ENCODE peak calls at places on chromosomes 5 and 9, in seven cellular contexts. D is EH; P is epithelial cell of prostate; U is effector memory CD4-positive, alpha-beta T cell; L is CD4-positive, alpha-beta T cell; G is frontal cortex; N is T-helper 17 cell. Y is an unnamed sample.

GRCh38 chr5:137015540-137016116 is 483.5 kb downstream of the SPOCK1 start:
- DNase-seq in G (no peak), U (no peak), N (no peak), P (no peak), L (no peak), D (no peak), Y (no peak)

GRCh38 chr5:168366124-168366523 is 74.7 kb downstream of the WWC1 start:
- DNase-seq in P (no peak), G (no peak), U (no peak), L (no peak), D (peak), N (no peak), Y (no peak)

GRCh38 chr5:73820321-73820720 is 194.3 kb downstream of the ARHGEF28 start:
- DNase-seq in G (no peak), U (no peak), N (no peak), P (no peak), L (no peak), D (peak), Y (no peak)

GRCh38 chr5:111930407-111930806 is 173.4 kb upstream of the NREP start:
- DNase-seq in N (no peak), P (no peak), U (no peak), D (peak), G (no peak), L (no peak), Y (no peak)

GRCh38 chr9:97075289-97075870 is 36.4 kb upstream of the CTSV start:
- DNase-seq in G (no peak), N (no peak), P (no peak), U (no peak), L (no peak), D (no peak), Y (no peak)

GRCh38 chr5:147321569-147321968 is 86.7 kb downstream of the STK32A start:
- DNase-seq in U (no peak), G (no peak), P (no peak), L (no peak), D (no peak), N (no peak), Y (no peak)

GRCh38 chr5:159105318-159106053 is 5.8 kb upstream of the EBF1 start:
- DNase-seq in N (no peak), G (no peak), D (no peak), P (no peak), U (no peak), L (no peak), Y (peak)

GRCh38 chr5:81773574-81773973 is 22.7 kb upstream of the SSBP2 start:
- DNase-seq in U (no peak), L (no peak), N (no peak), P (no peak), G (no peak), D (no peak), Y (no peak)

GRCh38 chr5:126454535-126454934 is 31.3 kb downstream of the GRAMD2B start:
- DNase-seq in D (no peak), L (no peak), U (no peak), G (no peak), N (no peak), P (no peak), Y (no peak)

GRCh38 chr5:141001466-141001853 is 35.2 kb downstream of the PCDHAC2 start:
- DNase-seq in P (no peak), G (no peak), U (no peak), L (no peak), D (no peak), N (no peak), Y (peak)

GRCh38 chr9:36815566-36816348 is 218.3 kb downstream of the PAX5 start:
- DNase-seq in U (no peak), L (no peak), D (no peak), G (no peak), P (no peak), N (no peak), Y (no peak)

GRCh38 chr9:113590991-113591898 is 127.7 kb downstream of the RGS3 start:
- DNase-seq in D (peak), U (no peak), L (no peak), G (peak), N (peak), P (no peak), Y (peak)

GRCh38 chr9:124812401-124813016 is 35.6 kb downstream of the OLFML2A start:
- DNase-seq in L (no peak), G (no peak), P (peak), U (no peak), N (no peak), D (peak), Y (no peak)

GRCh38 chr9:133733421-133734250 is 4.5 kb downstream of the SARDH start:
- DNase-seq in L (no peak), U (no peak), G (no peak), P (no peak), N (no peak), D (no peak), Y (peak)

GRCh38 chr9:33273972-33274328 is 9.1 kb downstream of the CHMP5 start:
- DNase-seq in L (no peak), G (no peak), D (no peak), U (no peak), P (no peak), N (no peak), Y (no peak)

GRCh38 chr5:176658817-176659216 is 11.5 kb downstream of the TSPAN17 start:
- DNase-seq in P (no peak), G (no peak), N (no peak), D (peak), L (no peak), U (no peak), Y (no peak)

GRCh38 chr5:53733853-53734252 is 173.4 kb downstream of the NDUFS4 start:
- DNase-seq in G (no peak), N (no peak), D (no peak), L (no peak), U (no peak), P (no peak), Y (no peak)

GRCh38 chr9:27196383-27196782 is 87.4 kb downstream of the TEK start:
- DNase-seq in D (no peak), L (no peak), N (no peak), P (no peak), G (no peak), U (no peak), Y (no peak)

GRCh38 chr5:103232393-103232999 is 26.1 kb upstream of the MACIR start:
- DNase-seq in G (peak), U (no peak), L (no peak), N (no peak), P (no peak), D (peak), Y (peak)

GRCh38 chr9:20898885-20899554 is 132.4 kb downstream of the HACD4 start:
- DNase-seq in N (no peak), U (no peak), L (no peak), G (no peak), P (peak), D (peak), Y (no peak)

GRCh38 chr9:114902773-114903589 is 27.4 kb downstream of the TNFSF8 start:
- DNase-seq in P (no peak), N (no peak), L (peak), G (no peak), U (peak), D (peak), Y (no peak)

GRCh38 chr5:61604076-61604475 is 272.0 kb downstream of the ZSWIM6 start:
- DNase-seq in P (no peak), U (no peak), N (no peak), G (no peak), D (no peak), L (no peak), Y (no peak)

GRCh38 chr5:137491121-137491520 is 8.0 kb downstream of the SPOCK1 start:
- DNase-seq in L (no peak), U (no peak), D (peak), G (no peak), P (no peak), N (no peak), Y (no peak)

GRCh38 chr9:102911185-102911584 is 83.9 kb upstream of the CYLC2 start:
- DNase-seq in G (no peak), N (no peak), P (no peak), L (no peak), U (no peak), D (no peak), Y (no peak)

GRCh38 chr5:72525816-72526215 is 18.6 kb upstream of the ZNF366 start:
- DNase-seq in L (no peak), D (peak), U (no peak), G (no peak), P (peak), N (no peak), Y (no peak)

GRCh38 chr5:56512314-56512996 is 279.3 kb upstream of the ANKRD55 start:
- DNase-seq in P (no peak), L (no peak), N (no peak), U (no peak), G (no peak), D (no peak), Y (no peak)

GRCh38 chr5:23013395-23013994 is 160.4 kb upstream of the CDH12 start:
- DNase-seq in L (no peak), G (no peak), D (no peak), N (no peak), U (no peak), P (no peak), Y (no peak)

GRCh38 chr9:34493972-34494535 is 28.7 kb downstream of the ENHO start:
- DNase-seq in D (peak), G (no peak), N (no peak), L (peak), U (no peak), P (no peak), Y (peak)

GRCh38 chr5:77972545-77973252 is 196.6 kb upstream of the TBCA start:
- DNase-seq in U (no peak), G (no peak), N (no peak), L (no peak), P (no peak), D (no peak), Y (peak)